ENCODE peak calls at places on chromosomes 4 and X, in ten cellular contexts. G is epithelial cell of proximal tubule; K is BJ; S is activated T-cell treated with anti-CD3 and anti-CD28 coated beads, Interleukin-2, amount 50 U/mL, for 72 hours; M is hypothalamus; I is caudate nucleus; W is heart left ventricle; B is NCI-H524; O is T-helper 9 cell; Y is CD4-positive, alpha-beta T cell. E is an unnamed sample.

GRCh38 chrX:12223650-12224049 is 85.4 kb downstream of the FRMPD4 start:
- DNase-seq in G (no peak), K (no peak), S (no peak), M (no peak), I (no peak), W (no peak), B (no peak), O (no peak), Y (no peak), E (no peak)

GRCh38 chrX:154540897-154541535 is 5.6 kb downstream of the G6PD start:
- DNase-seq in G (no peak), K (no peak), S (no peak), M (no peak), I (no peak), W (no peak), B (no peak), O (no peak), Y (no peak), E (peak; percentile 68)

GRCh38 chrX:68945603-68946228 is 116.9 kb downstream of the EFNB1 start:
- DNase-seq in G (no peak), K (no peak), S (no peak), M (no peak), I (no peak), W (no peak), B (peak; percentile 2), O (no peak), Y (no peak), E (no peak)

GRCh38 chr4:7854211-7854610 is 85.5 kb downstream of the AFAP1 start:
- DNase-seq in G (no peak), K (no peak), S (no peak), M (peak; percentile 54), I (no peak), W (no peak), B (peak; percentile 37), O (no peak), Y (no peak), E (no peak)

GRCh38 chr4:90718926-90719325 is 591.7 kb downstream of the CCSER1 start:
- DNase-seq in G (peak; percentile 64), K (no peak), S (no peak), M (no peak), I (no peak), W (no peak), B (no peak), O (no peak), Y (no peak), E (no peak)

GRCh38 chrX:118644378-118644777 is 83.0 kb upstream of the IL13RA1 start:
- DNase-seq in G (no peak), K (no peak), S (no peak), M (no peak), I (no peak), W (no peak), B (peak; percentile 26), O (no peak), Y (no peak), E (peak; percentile 4)

GRCh38 chrX:25131055-25131454 is 115.3 kb upstream of the ARX start:
- DNase-seq in G (no peak), K (no peak), S (no peak), M (no peak), I (no peak), W (no peak), B (no peak), O (no peak), Y (no peak), E (no peak)

GRCh38 chr4:112099701-112100289 is 45.5 kb upstream of the FAM241A start:
- DNase-seq in G (no peak), K (no peak), S (no peak), M (no peak), I (no peak), W (no peak), B (peak; percentile 41), O (no peak), Y (no peak), E (no peak)

GRCh38 chr4:127732623-127733199 is 2.5 kb downstream of the SLC25A31 start:
- DNase-seq in G (no peak), K (no peak), S (no peak), M (no peak), I (no peak), W (no peak), B (peak; percentile 36), O (no peak), Y (no peak), E (no peak)

GRCh38 chrX:12673487-12673886 is 117.7 kb upstream of the PRPS2 start:
- DNase-seq in G (no peak), K (no peak), S (no peak), M (no peak), I (no peak), W (no peak), B (no peak), O (no peak), Y (no peak), E (no peak)

GRCh38 chr4:83780334-83780733 is 244.4 kb downstream of the GPAT3 start:
- DNase-seq in G (no peak), K (no peak), S (no peak), M (no peak), I (no peak), W (no peak), B (no peak), O (no peak), Y (no peak), E (no peak)

GRCh38 chrX:4263005-4263404 is 549.6 kb upstream of the PRKX start:
- DNase-seq in G (no peak), K (no peak), S (no peak), M (no peak), I (no peak), W (no peak), B (peak; percentile 70), O (no peak), Y (no peak), E (no peak)

GRCh38 chr4:127709456-127709855 is 20.7 kb upstream of the SLC25A31 start:
- DNase-seq in G (no peak), K (no peak), S (no peak), M (no peak), I (no peak), W (no peak), B (no peak), O (no peak), Y (no peak), E (no peak)

GRCh38 chr4:1500231-1500965 is 94.2 kb upstream of the NKX1-1 start:
- DNase-seq in G (no peak), K (no peak), S (no peak), M (no peak), I (no peak), W (no peak), B (no peak), O (no peak), Y (no peak), E (no peak)

GRCh38 chr4:170589597-170590191 is 499.9 kb upstream of the AADAT start:
- DNase-seq in G (peak; percentile 12), K (no peak), S (no peak), M (no peak), I (no peak), W (no peak), B (peak; percentile 55), O (no peak), Y (no peak), E (no peak)

GRCh38 chr4:144710526-144710912 is 64.6 kb downstream of the HHIP start:
- DNase-seq in G (no peak), K (no peak), S (no peak), M (no peak), I (no peak), W (no peak), B (no peak), O (no peak), Y (no peak), E (no peak)

GRCh38 chr4:118918388-118918787 is 29.7 kb downstream of the SYNPO2 start:
- DNase-seq in G (peak; percentile 86), K (peak; percentile 77), S (no peak), M (no peak), I (no peak), W (no peak), B (no peak), O (no peak), Y (no peak), E (no peak)